ENCODE peak calls at places on chromosomes 5 and 9, in nine cellular contexts. Z is psoas muscle; X is stomach; L is AG10803; O is stimulated activated naive CD8-positive, alpha-beta T cell treated with anti-CD3 and anti-CD28 coated beads, Interleukin-15, Interleukin-2, amounts not matched to agents 100 U/mL and 50 U/mL, for 24 hours; C is Kasumi-1; W is caudate nucleus; E is MCF 10A; V is fibroblast of mammary gland. B is an unnamed sample.

GRCh38 chr9:14433841-14434511 is 120.0 kb upstream of the NFIB start:
- DNase-seq in Z (no peak), X (no peak), L (peak), O (no peak), C (peak), W (no peak), E (peak), V (peak), B (no peak)

GRCh38 chr9:27184556-27185351 is 75.7 kb downstream of the TEK start:
- DNase-seq in Z (no peak), X (peak), L (peak), O (no peak), C (no peak), W (no peak), E (peak), V (peak), B (no peak)

GRCh38 chr5:160685219-160685618 is 166.8 kb downstream of the ATP10B start:
- DNase-seq in Z (no peak), X (no peak), L (no peak), O (no peak), C (no peak), W (no peak), E (no peak), V (no peak), B (no peak)

GRCh38 chr9:4740373-4740622 is 704 bp downstream of the AK3 start:
- DNase-seq in Z (no peak), X (no peak), L (no peak), O (no peak), C (no peak), W (no peak), E (no peak), V (peak), B (no peak)

GRCh38 chr9:12464910-12465512 is 228.2 kb upstream of the TYRP1 start:
- DNase-seq in Z (no peak), X (no peak), L (peak), O (no peak), C (peak), W (no peak), E (peak), V (peak), B (no peak)

GRCh38 chr5:36635721-36636390 is 29.4 kb downstream of the SLC1A3 start:
- DNase-seq in Z (no peak), X (no peak), L (peak), O (no peak), C (no peak), W (no peak), E (no peak), V (no peak), B (no peak)

GRCh38 chr9:7561527-7561926 is 238.1 kb downstream of the DMAC1 start:
- DNase-seq in Z (no peak), X (no peak), L (no peak), O (no peak), C (no peak), W (no peak), E (no peak), V (no peak), B (no peak)

GRCh38 chr5:109324351-109324750 is 85.4 kb downstream of the PJA2 start:
- DNase-seq in Z (no peak), X (no peak), L (no peak), O (no peak), C (no peak), W (no peak), E (no peak), V (no peak), B (no peak)

GRCh38 chr9:91059713-91060112 is 258.1 kb downstream of the SYK start:
- DNase-seq in Z (no peak), X (no peak), L (peak), O (no peak), C (no peak), W (no peak), E (peak), V (peak), B (no peak)

GRCh38 chr9:21583628-21584027 is 101.5 kb upstream of the IFNE start:
- DNase-seq in Z (no peak), X (no peak), L (peak), O (no peak), C (no peak), W (no peak), E (no peak), V (no peak), B (no peak)

GRCh38 chr9:72305102-72305546 is 59.9 kb downstream of the ZFAND5 start:
- DNase-seq in Z (peak), X (peak), L (no peak), O (peak), C (peak), W (peak), E (no peak), V (peak), B (no peak)

GRCh38 chr5:138344887-138345622 is 7.0 kb downstream of the FAM53C start:
- DNase-seq in Z (no peak), X (no peak), L (no peak), O (no peak), C (no peak), W (no peak), E (no peak), V (no peak), B (no peak)

GRCh38 chr5:21152611-21153010 is 1164.6 kb upstream of the CDH18 start:
- DNase-seq in Z (no peak), X (no peak), L (peak), O (no peak), C (peak), W (no peak), E (peak), V (peak), B (peak)